ENCODE peak calls at places on chromosomes 1 and 21, in seven cellular contexts. W, Z, X, E, T, G and P are unnamed samples.

GRCh38 chr1:100896481-100896982 is 642 bp downstream of the SLC30A7 start:
- DNase-seq in W (peak; percentile 65), Z (peak; percentile 31), X (peak; percentile 37), E (peak; percentile 92), T (peak; percentile 83), G (no peak), P (no peak)

GRCh38 chr1:208237241-208237640 is 6.9 kb downstream of the PLXNA2 start:
- DNase-seq in W (no peak), Z (no peak), X (no peak), E (no peak), T (no peak), G (no peak), P (no peak)

GRCh38 chr1:208030320-208031091 is 119.6 kb upstream of the CD34 start:
- DNase-seq in W (peak; percentile 37), Z (no peak), X (no peak), E (no peak), T (no peak), G (no peak), P (no peak)

GRCh38 chr1:232789660-232790059 is 15.6 kb upstream of the MAP10 start:
- DNase-seq in W (no peak), Z (no peak), X (no peak), E (no peak), T (no peak), G (no peak), P (no peak)

GRCh38 chr21:42552407-42553336 is 39.0 kb downstream of the SLC37A1 start:
- DNase-seq in W (no peak), Z (no peak), X (no peak), E (no peak), T (no peak), G (no peak), P (no peak)

GRCh38 chr1:13623021-13623637 is 39.5 kb downstream of the PDPN start:
- DNase-seq in W (no peak), Z (no peak), X (no peak), E (peak; percentile 42), T (no peak), G (no peak), P (no peak)

GRCh38 chr1:58823481-58824010 is 39.7 kb upstream of the JUN start:
- DNase-seq in W (peak; percentile 95), Z (no peak), X (no peak), E (peak; percentile 95), T (peak; percentile 46), G (no peak), P (no peak)

GRCh38 chr1:110309139-110309538 is 30.0 kb upstream of the RBM15 start:
- DNase-seq in W (peak; percentile 64), Z (no peak), X (no peak), E (peak; percentile 32), T (no peak), G (no peak), P (no peak)

GRCh38 chr1:212561501-212561931 is 47.0 kb upstream of the ATF3 start:
- DNase-seq in W (peak; percentile 76), Z (no peak), X (peak; percentile 58), E (peak; percentile 79), T (peak; percentile 25), G (no peak), P (no peak)

GRCh38 chr1:67408148-67408547 is 22.1 kb downstream of the SERBP1 start:
- DNase-seq in W (peak; percentile 35), Z (no peak), X (no peak), E (peak; percentile 18), T (no peak), G (no peak), P (no peak)

GRCh38 chr1:194252189-194252588 is 1065.8 kb upstream of the B3GALT2 start:
- DNase-seq in W (peak; percentile 88), Z (no peak), X (no peak), E (peak; percentile 3), T (no peak), G (no peak), P (no peak)

GRCh38 chr1:17755120-17755519 is at the start of gene ACTL8:
- DNase-seq in W (no peak), Z (no peak), X (no peak), E (no peak), T (no peak), G (no peak), P (no peak)

GRCh38 chr1:188668083-188668482 is 1809.6 kb downstream of the BRINP3 start:
- DNase-seq in W (no peak), Z (peak; percentile 46), X (no peak), E (no peak), T (peak; percentile 66), G (no peak), P (no peak)

GRCh38 chr1:55931272-55931940 is 648.0 kb downstream of the PLPP3 start:
- DNase-seq in W (peak; percentile 35), Z (no peak), X (no peak), E (no peak), T (peak; percentile 3), G (no peak), P (no peak)

GRCh38 chr1:12591267-12591938 is 26.6 kb downstream of the DHRS3 start:
- DNase-seq in W (no peak), Z (no peak), X (no peak), E (no peak), T (no peak), G (no peak), P (no peak)

GRCh38 chr1:6148497-6149241 is 31.5 kb downstream of the CHD5 start:
- DNase-seq in W (no peak), Z (peak; percentile 94), X (no peak), E (peak; percentile 11), T (peak; percentile 88), G (peak; percentile 66), P (peak; percentile 80)

GRCh38 chr1:59477286-59477685 is 180.4 kb downstream of the FGGY start:
- DNase-seq in W (peak; percentile 49), Z (no peak), X (no peak), E (no peak), T (no peak), G (no peak), P (no peak)

GRCh38 chr21:39667353-39667891 is 54.7 kb downstream of the B3GALT5 start:
- DNase-seq in W (no peak), Z (no peak), X (no peak), E (no peak), T (no peak), G (no peak), P (no peak)

GRCh38 chr21:15240846-15241245 is 176.0 kb upstream of the NRIP1 start:
- DNase-seq in W (no peak), Z (no peak), X (no peak), E (no peak), T (no peak), G (no peak), P (no peak)

GRCh38 chr21:15233611-15234010 is 168.8 kb upstream of the NRIP1 start:
- DNase-seq in W (no peak), Z (no peak), X (no peak), E (no peak), T (no peak), G (no peak), P (no peak)

GRCh38 chr21:15236111-15236510 is 171.3 kb upstream of the NRIP1 start:
- DNase-seq in W (no peak), Z (no peak), X (no peak), E (no peak), T (no peak), G (no peak), P (no peak)
- H3K23ac ChIP-seq in W (no peak overlapping the region), Z (no peak overlapping the region), X (no peak overlapping the region), E (no peak overlapping the region), T (no peak overlapping the region), G (no peak overlapping the region), P (no peak overlapping the region)

DNA sequence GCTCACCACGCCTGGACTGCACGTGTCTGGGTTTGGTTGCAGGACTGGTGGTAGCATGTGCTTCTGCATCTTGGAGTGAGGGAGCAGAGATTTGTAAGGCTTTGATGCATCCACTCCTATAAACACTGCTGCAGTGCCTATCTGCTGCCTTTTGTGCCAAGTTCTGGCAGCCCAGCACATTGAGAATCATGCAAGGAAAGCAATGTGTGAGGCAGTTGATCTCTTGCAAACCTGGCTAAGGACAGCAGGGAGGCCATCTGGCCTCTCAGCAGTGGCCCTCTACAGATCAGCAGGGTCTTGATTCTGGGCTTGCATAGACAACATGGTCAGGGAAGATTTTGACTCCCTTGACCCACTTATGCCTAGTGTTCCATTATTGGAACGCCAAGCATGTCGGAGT is 81.2 kb upstream of the COA6 start:
- DNase-seq in W (no peak), Z (no peak), X (no peak), E (no peak), T (no peak), G (no peak), P (no peak)
- H4K8ac ChIP-seq in W (no peak overlapping the region), Z (no peak overlapping the region), X (no peak overlapping the region), E (no peak overlapping the region), T (no peak overlapping the region), G (no peak overlapping the region), P (no peak overlapping the region)

GRCh38 chr1:198865288-198865687 is 226.4 kb downstream of the PTPRC start:
- DNase-seq in W (no peak), Z (no peak), X (no peak), E (no peak), T (no peak), G (no peak), P (no peak)
- H3K23ac ChIP-seq in W (no peak overlapping the region), Z (no peak overlapping the region), X (no peak overlapping the region), E (no peak overlapping the region), T (no peak overlapping the region), G (no peak overlapping the region), P (no peak overlapping the region)

GRCh38 chr1:180251526-180252305 is 21.7 kb downstream of the LHX4 start:
- DNase-seq in W (no peak), Z (no peak), X (no peak), E (no peak), T (no peak), G (no peak), P (no peak)

GRCh38 chr1:180250883-180251509 is 20.9 kb downstream of the LHX4 start:
- DNase-seq in W (no peak), Z (no peak), X (no peak), E (no peak), T (no peak), G (no peak), P (no peak)

GRCh38 chr1:180248731-180249681 is 18.9 kb downstream of the LHX4 start:
- DNase-seq in W (no peak), Z (peak; percentile 80), X (no peak), E (no peak), T (peak; percentile 73), G (no peak), P (no peak)

GRCh38 chr1:180249725-180250498 is 19.8 kb downstream of the LHX4 start:
- DNase-seq in W (peak; percentile 43), Z (no peak), X (no peak), E (no peak), T (no peak), G (no peak), P (no peak)

DNA sequence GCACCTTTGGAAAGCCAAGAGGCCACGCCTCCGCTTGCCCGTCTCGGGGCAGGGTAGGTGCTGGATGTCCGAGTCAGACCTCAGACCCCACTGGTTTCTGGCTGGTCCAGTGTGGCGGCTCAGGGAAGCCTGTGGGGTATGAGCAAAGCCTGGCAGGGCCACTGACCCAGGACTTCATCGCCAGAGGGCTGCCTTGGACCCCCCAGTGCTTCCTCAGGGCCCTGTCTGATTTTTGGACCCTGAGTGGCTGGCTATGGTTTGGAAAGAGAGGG is 20.4 kb downstream of the LHX4 start:
- DNase-seq in W (no peak), Z (no peak), X (no peak), E (no peak), T (no peak), G (no peak), P (no peak)
- H4K8ac ChIP-seq in W (no peak overlapping the region), Z (no peak overlapping the region), X (no peak overlapping the region), E (no peak overlapping the region), T (no peak overlapping the region), G (peak overlapping the region; percentile 32), P (no peak overlapping the region)

DNA sequence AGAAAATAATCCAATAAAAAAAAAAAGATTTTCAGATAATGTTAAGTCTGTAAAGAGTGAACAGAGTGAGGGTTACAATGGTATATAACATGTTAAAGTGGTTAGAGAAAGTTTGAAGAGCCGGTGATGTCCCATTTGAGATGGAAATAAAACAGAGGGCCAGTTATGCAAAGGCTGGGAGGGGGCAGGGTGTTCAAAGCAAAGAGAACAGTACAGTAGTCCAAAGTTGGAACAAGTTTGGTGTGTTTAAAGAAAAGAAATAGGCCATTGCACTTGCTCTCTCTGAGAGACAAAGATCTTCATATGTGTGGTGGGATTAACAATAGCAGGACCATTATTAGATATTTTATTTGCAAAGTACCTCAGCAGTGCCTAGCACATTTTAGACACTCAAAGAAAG is 179.5 kb upstream of the PKN2 start:
- DNase-seq in W (no peak), Z (no peak), X (no peak), E (no peak), T (no peak), G (no peak), P (no peak)
- H3K23ac ChIP-seq in W (no peak overlapping the region), Z (no peak overlapping the region), X (no peak overlapping the region), E (no peak overlapping the region), T (no peak overlapping the region), G (no peak overlapping the region), P (no peak overlapping the region)